ENCODE peak calls at places on chromosomes 3 and 15, in four cellular contexts. E, X, A and N are unnamed samples.

GRCh38 chr3:140899363-140899762 is 42.3 kb upstream of the SLC25A36 start:
- DNase-seq in E (no peak), A (no peak), X (no peak), N (no peak)

GRCh38 chr3:159322322-159322939 is 520.6 kb downstream of the MFSD1 start:
- DNase-seq in A (peak), E (peak), X (peak), N (peak)

GRCh38 chr3:39148116-39149058 is 5.0 kb downstream of the CSRNP1 start:
- DNase-seq in E (no peak), A (peak), X (no peak), N (no peak)

GRCh38 chr15:54374184-54374947 is 396.1 kb downstream of the UNC13C start:
- DNase-seq in A (no peak), E (no peak), X (no peak), N (peak)

GRCh38 chr15:63070681-63071129 is 28.2 kb downstream of the TPM1 start:
- DNase-seq in A (no peak), E (no peak), X (no peak), N (no peak)

GRCh38 chr15:59886476-59886875 is 117.6 kb upstream of the FOXB1 start:
- DNase-seq in A (no peak), X (no peak), E (no peak), N (no peak)

GRCh38 chr3:138348950-138349739 is 766 bp downstream of the MRAS start:
- DNase-seq in A (peak), E (peak), X (peak), N (peak)

GRCh38 chr3:50112462-50112861 is 23.7 kb downstream of the RBM5 start:
- DNase-seq in X (no peak), E (no peak), A (no peak), N (no peak)

GRCh38 chr3:191253089-191253799 is 54.2 kb downstream of the OSTN start:
- DNase-seq in A (no peak), E (no peak), X (no peak), N (no peak)

GRCh38 chr3:135215516-135215915 is 420.5 kb downstream of the EPHB1 start:
- DNase-seq in X (no peak), A (no peak), E (no peak), N (no peak)

GRCh38 chr3:15923640-15924405 is 126.0 kb upstream of the ANKRD28 start:
- DNase-seq in A (peak), E (peak), X (no peak), N (no peak)

GRCh38 chr3:61894988-61895935 is 333.9 kb downstream of the PTPRG start:
- DNase-seq in A (no peak), X (peak), E (peak), N (no peak)

GRCh38 chr15:51647128-51647562 is 24.6 kb upstream of the DMXL2 start:
- DNase-seq in E (no peak), X (no peak), A (peak), N (no peak)

GRCh38 chr3:73602171-73602570 is 22.6 kb downstream of the PDZRN3 start:
- DNase-seq in A (no peak), E (no peak), X (no peak), N (no peak)

GRCh38 chr3:71064288-71064975 is 519.1 kb downstream of the FOXP1 start:
- DNase-seq in X (peak), A (peak), E (peak), N (peak)

GRCh38 chr3:113261996-113262665 is 50.8 kb downstream of the BOC start:
- DNase-seq in E (no peak), X (peak), A (no peak), N (no peak)

GRCh38 chr3:14125193-14126016 is 553 bp downstream of the TMEM43 start:
- DNase-seq in X (peak), E (peak), A (peak), N (peak)

GRCh38 chr15:43144512-43144911 is 11.1 kb downstream of the TMEM62 start:
- DNase-seq in X (no peak), E (no peak), A (no peak), N (no peak)

GRCh38 chr3:58350627-58351013 is 17.9 kb downstream of the PXK start:
- DNase-seq in E (no peak), X (no peak), A (no peak), N (no peak)

GRCh38 chr3:170762081-170762480 is 107.9 kb downstream of the RPL22L1 start:
- DNase-seq in X (no peak), A (no peak), E (no peak), N (no peak)

GRCh38 chr15:69607101-69607500 is 154.5 kb downstream of the RPLP1 start:
- DNase-seq in A (no peak), E (no peak), X (no peak), N (no peak)

GRCh38 chr3:193997228-193998192 is 138.4 kb upstream of the HES1 start:
- DNase-seq in A (no peak), X (no peak), E (no peak), N (no peak)

GRCh38 chr3:120148187-120148954 is 54.1 kb upstream of the GSK3B start:
- DNase-seq in E (no peak), A (no peak), X (no peak), N (no peak)

GRCh38 chr3:120143676-120144075 is 49.4 kb upstream of the GSK3B start:
- DNase-seq in X (no peak), A (no peak), E (no peak), N (no peak)

GRCh38 chr3:120147072-120147871 is 53.0 kb upstream of the GSK3B start:
- DNase-seq in X (peak), A (no peak), E (no peak), N (peak)

GRCh38 chr3:120144267-120144666 is 50.0 kb upstream of the GSK3B start:
- DNase-seq in A (no peak), E (no peak), X (peak), N (peak)

GRCh38 chr3:120145498-120146285 is 51.4 kb upstream of the GSK3B start:
- DNase-seq in X (no peak), A (no peak), E (peak), N (no peak)
- TF ChIP-seq HMGXB4 in X (no peak), A (no peak), E (no peak), N (no peak)

DNA sequence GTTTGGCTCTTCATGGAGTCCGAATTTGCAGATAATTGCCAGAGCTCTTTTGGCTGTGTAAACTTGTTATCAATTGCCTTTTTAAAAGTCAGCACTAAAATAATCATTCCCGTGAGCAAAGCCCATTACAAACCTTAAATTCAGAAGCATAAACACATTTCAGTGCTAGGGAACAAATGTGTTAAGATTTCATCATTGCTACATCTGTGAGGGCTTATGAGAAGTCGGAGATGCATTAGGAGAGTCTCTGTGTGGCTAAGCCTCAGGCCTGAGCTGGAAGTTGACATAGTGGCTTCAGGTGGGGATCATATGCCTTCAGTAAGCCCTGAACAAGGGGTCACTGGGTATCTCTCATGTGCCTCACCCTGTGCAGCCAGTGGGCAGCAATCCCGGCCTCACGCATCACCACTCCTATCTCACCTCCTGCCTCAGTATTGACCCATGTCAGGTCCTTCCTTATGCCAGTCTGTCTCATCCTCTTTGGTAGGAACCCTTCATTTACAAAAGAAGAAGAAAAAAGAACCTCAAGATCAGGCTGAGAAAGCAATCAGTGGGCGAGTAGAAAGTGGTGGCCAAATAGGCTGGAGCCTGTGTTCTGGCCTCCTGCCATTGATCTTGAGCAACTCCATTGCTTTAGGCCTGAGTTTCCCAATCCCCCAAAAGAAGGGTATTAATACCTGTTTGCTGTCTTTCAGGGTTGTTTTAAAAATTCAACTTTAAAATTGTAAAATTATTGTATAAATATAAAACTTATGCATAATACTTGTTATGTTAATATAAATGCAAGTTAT is 233.5 kb downstream of the IL20RB start:
- DNase-seq in E (no peak), X (no peak), A (no peak), N (no peak)
- TF ChIP-seq HMGXB4 in E (no peak), X (no peak), A (no peak), N (no peak)

DNA sequence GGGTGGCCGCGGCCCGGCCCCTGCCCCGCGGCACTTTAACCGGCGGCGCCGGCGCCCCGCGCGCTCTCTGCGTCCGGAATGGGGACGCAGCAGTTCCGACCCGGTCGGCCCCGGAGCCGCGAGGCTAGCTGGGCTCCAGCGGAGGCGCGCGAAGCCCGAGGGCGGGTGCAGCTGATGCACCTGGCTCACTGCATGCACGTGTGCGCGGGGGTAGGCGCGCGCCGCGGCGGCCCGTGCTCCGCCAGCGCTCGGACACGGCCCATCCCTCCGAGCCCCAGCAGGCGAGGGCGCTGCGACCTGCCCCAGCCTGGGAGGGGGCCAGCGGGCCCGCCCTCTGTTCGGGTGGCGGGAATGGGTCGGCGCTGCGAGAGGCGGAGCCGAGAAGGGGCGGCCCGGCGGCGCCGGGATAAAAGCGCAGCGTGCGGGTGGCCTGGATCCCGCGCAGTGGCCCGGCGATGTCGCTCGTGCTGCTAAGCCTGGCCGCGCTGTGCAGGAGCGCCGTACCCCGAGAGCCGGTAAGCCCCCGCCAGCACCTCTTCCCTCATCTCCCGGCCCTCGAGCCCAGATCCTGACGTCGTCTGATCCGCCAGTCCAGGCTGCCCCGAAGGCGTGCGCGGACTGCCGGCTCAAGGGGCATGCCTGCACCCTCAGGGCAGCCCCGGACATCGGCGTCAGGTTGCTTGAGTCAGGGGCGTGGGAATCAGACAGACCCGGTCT is at the start of the genes CHDH and IL17RB:
- DNase-seq in X (peak), E (peak), A (peak), N (peak)
- TF ChIP-seq HMGXB4 in X (peak), E (no peak), A (no peak), N (peak)

DNA sequence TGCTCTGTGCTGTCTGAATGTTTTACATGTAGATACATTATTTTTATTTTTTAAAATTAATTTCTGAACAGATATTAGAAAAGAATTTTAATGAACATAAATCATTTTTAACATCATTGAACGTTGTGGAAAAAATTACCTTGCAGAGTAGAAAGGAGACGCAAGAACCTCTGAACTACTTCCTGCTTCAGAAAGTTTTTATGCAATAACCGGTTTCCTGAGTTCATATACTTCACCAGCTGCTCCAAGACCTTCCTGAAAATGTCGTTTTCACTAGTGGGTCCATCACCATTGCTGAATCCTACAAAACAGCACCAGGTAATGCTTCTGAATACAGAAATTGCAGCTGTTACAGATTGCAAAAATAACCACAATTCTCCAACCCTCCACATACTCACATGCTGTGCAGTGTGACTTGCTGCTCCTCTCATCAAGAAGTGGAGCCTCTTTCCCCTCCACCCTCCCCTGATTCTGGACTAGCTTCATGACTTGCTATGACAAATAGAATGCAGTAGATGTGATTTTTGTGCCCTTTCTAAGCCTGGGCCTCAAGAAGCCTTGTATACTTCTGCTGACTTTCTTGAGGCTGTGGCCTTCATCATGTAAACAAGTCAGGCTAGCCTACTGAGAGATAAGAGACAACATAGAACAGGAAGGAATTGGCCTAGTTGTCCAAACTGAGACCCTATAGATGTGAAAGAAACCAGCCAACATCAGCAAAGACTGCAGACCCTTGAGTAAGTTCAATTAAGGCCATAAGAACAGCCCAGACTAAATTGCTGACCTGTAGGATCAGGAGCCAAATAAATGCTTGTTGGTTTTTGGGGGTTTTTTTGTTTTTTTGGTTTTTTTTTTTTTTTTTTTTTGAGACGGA is 80.4 kb downstream of the TRANK1 start:
- DNase-seq in X (no peak), A (no peak), E (no peak), N (no peak)
- TF ChIP-seq HMGXB4 in X (no peak), A (no peak), E (no peak), N (no peak)

DNA sequence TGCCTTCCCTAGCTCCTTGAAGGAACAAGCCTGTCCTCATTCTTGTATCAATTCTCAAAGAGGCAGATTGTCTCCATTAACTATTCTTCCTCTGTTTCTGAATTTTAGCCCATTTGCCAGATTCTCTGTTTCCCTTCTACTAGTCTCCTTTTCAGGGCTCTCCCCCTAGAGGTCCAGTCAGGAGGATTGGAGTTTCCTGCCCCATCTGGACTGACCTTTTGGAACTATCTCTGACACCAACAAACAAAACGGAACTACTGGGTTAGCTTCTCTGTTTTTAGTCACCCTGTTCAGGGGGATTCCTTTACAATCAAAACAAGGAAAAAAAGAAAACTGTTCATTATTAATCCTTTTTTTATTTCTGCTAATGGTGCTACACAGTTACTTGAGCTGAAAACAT is 10.2 kb upstream of the KPNA4 start:
- DNase-seq in E (no peak), X (no peak), A (no peak), N (no peak)
- TF ChIP-seq HMGXB4 in E (no peak), X (no peak), A (no peak), N (no peak)

GRCh38 chr3:9664119-9664751 is 14.9 kb downstream of the MTMR14 start:
- DNase-seq in A (no peak), E (no peak), X (no peak), N (no peak)

GRCh38 chr3:9669277-9669676 is 20.0 kb downstream of the MTMR14 start:
- DNase-seq in A (no peak), E (no peak), X (no peak), N (no peak)

GRCh38 chr3:9660972-9661371 is 11.7 kb downstream of the MTMR14 start:
- DNase-seq in X (no peak), A (no peak), E (no peak), N (no peak)

GRCh38 chr3:9669720-9670432 is 20.6 kb downstream of the MTMR14 start:
- DNase-seq in E (no peak), X (no peak), A (no peak), N (no peak)

GRCh38 chr3:9666704-9667445 is 17.6 kb downstream of the MTMR14 start:
- DNase-seq in E (no peak), A (no peak), X (no peak), N (no peak)
- TF ChIP-seq HMGXB4 in E (no peak), A (no peak), X (no peak), N (no peak)

DNA sequence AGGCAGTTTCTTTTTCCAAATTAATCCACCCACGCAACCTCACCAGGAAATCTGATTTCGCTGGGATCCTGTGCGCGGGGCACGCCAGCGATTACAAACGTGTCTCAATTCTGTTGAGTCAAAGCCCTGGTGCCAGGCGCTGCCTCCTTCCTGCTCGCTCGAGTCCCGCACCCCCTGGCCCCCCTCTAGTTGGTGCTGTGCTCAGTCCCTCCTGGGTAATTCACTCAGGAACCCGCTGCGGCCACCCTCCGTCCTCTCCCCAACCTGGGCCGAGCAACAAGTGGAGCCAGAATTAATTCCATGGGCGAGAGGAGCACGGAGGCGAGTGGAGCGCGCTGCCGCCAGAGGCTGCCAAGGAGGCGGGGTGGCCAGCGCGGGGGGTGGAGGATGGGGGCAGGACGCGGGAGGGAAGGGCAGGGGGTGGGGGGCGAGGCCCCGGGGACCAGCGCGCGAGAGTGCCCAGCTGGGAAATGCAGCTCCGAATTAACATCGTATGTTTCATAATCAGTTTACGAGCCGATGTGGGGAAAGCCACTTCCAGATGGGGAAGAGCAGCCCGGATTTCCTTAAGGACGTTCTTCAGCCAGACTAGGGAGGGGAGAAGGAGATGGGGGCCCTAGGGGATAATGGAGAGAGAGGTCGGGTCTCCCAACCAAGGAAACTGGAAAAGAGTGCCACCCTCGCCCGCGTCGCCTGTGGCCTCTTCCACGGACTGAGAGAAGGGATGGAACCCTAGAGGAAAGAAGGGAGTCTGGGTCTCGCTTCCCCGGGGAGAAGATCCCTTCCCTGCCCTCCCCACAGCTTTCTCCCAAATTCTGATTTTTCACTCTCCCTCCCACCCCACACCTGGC is 5.8 kb downstream of the WNT5A start:
- DNase-seq in E (no peak), A (no peak), X (no peak), N (peak)
- TF ChIP-seq HMGXB4 in E (no peak), A (no peak), X (no peak), N (no peak)